ENCODE peak calls at places on chromosomes 4 and X, in ten cellular contexts. R is HFF-Myc; W is CD8-positive, alpha-beta T cell; F is tibial nerve; Y is left lung; O is kidney; M is MM.1S; V is mammary epithelial cell; N is HCT116; H is prostate gland. A is an unnamed sample.

GRCh38 chr4:76665139-76665538 is 230.1 kb downstream of the SHROOM3 start:
- DNase-seq in W (no peak), F (no peak), O (no peak), V (peak), Y (no peak), M (no peak), R (no peak), H (peak), N (peak), A (no peak)

GRCh38 chr4:6641164-6641970 is 882 bp downstream of the MRFAP1 start:
- DNase-seq in F (peak), O (no peak), R (no peak), N (no peak), W (peak), M (peak), H (peak), Y (peak), V (peak), A (no peak)

GRCh38 chr4:111136438-111136837 is 513.6 kb upstream of the PITX2 start:
- DNase-seq in N (peak), M (no peak), O (no peak), F (no peak), H (no peak), R (peak), Y (no peak), W (no peak), V (no peak), A (no peak)

GRCh38 chr4:83267121-83267834 is 17.3 kb downstream of the COQ2 start:
- DNase-seq in O (no peak), W (no peak), V (no peak), Y (no peak), H (no peak), N (no peak), R (no peak), F (peak), M (no peak), A (no peak)

GRCh38 chrX:19728083-19728648 is 159.2 kb downstream of the SH3KBP1 start:
- DNase-seq in N (no peak), O (no peak), W (no peak), Y (no peak), V (peak), H (no peak), F (no peak), R (no peak), M (no peak), A (no peak)

GRCh38 chr4:186666252-186666651 is 57.4 kb downstream of the FAT1 start:
- DNase-seq in W (no peak), H (no peak), F (no peak), Y (no peak), V (no peak), R (no peak), N (no peak), O (no peak), M (no peak), A (no peak)

GRCh38 chr4:71487324-71487677 is 148.5 kb downstream of the SLC4A4 start:
- DNase-seq in W (no peak), V (no peak), N (no peak), M (no peak), O (no peak), H (peak), F (no peak), Y (no peak), R (no peak), A (no peak)

GRCh38 chr4:41391271-41391670 is 134.5 kb downstream of the UCHL1 start:
- DNase-seq in R (no peak), Y (no peak), N (no peak), W (no peak), F (no peak), O (no peak), V (no peak), M (no peak), H (no peak), A (no peak)

GRCh38 chrX:25344191-25344936 is 328.6 kb upstream of the ARX start:
- DNase-seq in N (no peak), O (no peak), M (no peak), W (no peak), F (no peak), H (no peak), R (no peak), V (no peak), Y (no peak), A (no peak)

GRCh38 chr4:27702710-27703431 is 842.2 kb downstream of the STIM2 start:
- DNase-seq in H (no peak), Y (no peak), M (peak), W (no peak), N (peak), V (peak), F (no peak), R (no peak), O (no peak), A (no peak)

GRCh38 chr4:42653606-42654560 is 3.0 kb downstream of the ATP8A1 start:
- DNase-seq in M (no peak), H (peak), F (no peak), V (peak), N (no peak), O (no peak), Y (no peak), R (no peak), W (no peak), A (no peak)

GRCh38 chrX:39336709-39337294 is 535.5 kb downstream of the MID1IP1 start:
- DNase-seq in Y (no peak), V (no peak), H (peak), M (peak), N (no peak), O (no peak), F (peak), R (no peak), W (no peak), A (peak)

GRCh38 chr4:184310171-184310567 is 92.5 kb upstream of the ENPP6 start:
- DNase-seq in F (no peak), H (peak), Y (no peak), R (no peak), V (no peak), O (peak), N (no peak), W (peak), M (no peak), A (peak)

GRCh38 chrX:30027636-30028035 is 187.7 kb upstream of the MAGEB2 start:
- DNase-seq in R (no peak), W (no peak), V (no peak), O (no peak), F (no peak), H (no peak), Y (no peak), M (no peak), N (no peak), A (no peak)

GRCh38 chr4:148030486-148030885 is 298.6 kb downstream of the ARHGAP10 start:
- DNase-seq in N (no peak), H (no peak), O (no peak), M (no peak), V (no peak), Y (no peak), W (no peak), R (no peak), F (no peak), A (no peak)

GRCh38 chr4:8350841-8351461 is 81.4 kb downstream of the HTRA3 start:
- DNase-seq in N (no peak), O (peak), F (no peak), H (no peak), R (no peak), W (no peak), V (no peak), M (no peak), Y (peak), A (no peak)

GRCh38 chr4:76623217-76624060 is 188.4 kb downstream of the SHROOM3 start:
- DNase-seq in Y (no peak), W (no peak), N (no peak), V (no peak), F (no peak), R (no peak), H (peak), O (no peak), M (no peak), A (no peak)

GRCh38 chr4:78207951-78208350 is 150.8 kb downstream of the FRAS1 start:
- DNase-seq in Y (no peak), R (no peak), W (no peak), V (no peak), F (no peak), O (no peak), M (no peak), N (no peak), H (no peak), A (no peak)

GRCh38 chrX:1749499-1749898 is 134.6 kb downstream of the ASMT start:
- DNase-seq in W (no peak), R (no peak), N (no peak), H (no peak), F (no peak), M (no peak), V (no peak), Y (no peak), O (no peak), A (no peak)

GRCh38 chr4:56958111-56958517 is 19.3 kb downstream of the NOA1 start:
- DNase-seq in M (no peak), V (peak), W (no peak), O (peak), H (peak), R (no peak), Y (no peak), N (no peak), F (peak), A (no peak)

GRCh38 chr4:53273726-53274125 is 92.1 kb downstream of the SCFD2 start:
- DNase-seq in N (no peak), M (no peak), H (no peak), V (peak), Y (no peak), R (no peak), F (no peak), O (no peak), W (no peak), A (no peak)

GRCh38 chr4:99863804-99864203 is 30.4 kb downstream of the LAMTOR3 start:
- DNase-seq in O (no peak), R (peak), M (no peak), Y (no peak), F (no peak), H (no peak), N (no peak), W (no peak), V (peak), A (no peak)

GRCh38 chrX:41351923-41352322 is 18.0 kb downstream of the DDX3X start:
- DNase-seq in F (no peak), V (no peak), R (no peak), M (no peak), H (no peak), N (no peak), W (no peak), O (no peak), Y (no peak), A (no peak)

GRCh38 chr4:53039741-53040458 is 177.8 kb downstream of the RASL11B start:
- DNase-seq in R (no peak), O (no peak), H (no peak), V (no peak), F (no peak), N (no peak), M (no peak), Y (no peak), W (no peak), A (no peak)

GRCh38 chr4:30832652-30833051 is 112.5 kb downstream of the PCDH7 start:
- DNase-seq in R (no peak), O (no peak), W (no peak), F (no peak), M (no peak), Y (no peak), V (no peak), N (no peak), H (no peak), A (no peak)

GRCh38 chr4:138204507-138204906 is 37.6 kb downstream of the SLC7A11 start:
- DNase-seq in V (no peak), F (no peak), Y (no peak), H (no peak), N (no peak), W (no peak), R (no peak), M (no peak), O (no peak), A (no peak)

GRCh38 chr4:56259595-56259994 is 127.7 kb downstream of the AASDH start:
- DNase-seq in F (no peak), N (no peak), V (no peak), O (no peak), Y (no peak), M (no peak), H (no peak), R (no peak), W (no peak), A (no peak)

DNA sequence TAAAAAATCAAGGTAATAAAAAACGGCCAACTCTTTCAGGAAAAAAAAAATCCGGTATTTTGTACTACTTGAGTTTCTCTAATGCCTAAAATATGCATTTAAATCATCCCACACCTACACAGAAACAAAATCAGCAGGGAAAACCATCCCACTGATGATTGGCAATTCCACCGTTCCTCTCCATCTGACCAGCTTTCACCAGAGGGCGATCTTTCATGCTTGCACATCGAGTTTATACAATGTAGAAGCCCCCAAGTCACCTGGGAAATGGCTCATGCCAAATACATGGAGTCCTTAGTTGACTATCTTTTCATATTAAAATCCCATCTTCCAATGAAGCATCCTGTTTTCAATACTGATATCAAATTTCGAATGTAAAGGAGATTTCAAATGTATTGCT is 69.2 kb downstream of the PTCHD1 start:
- DNase-seq in M (no peak), Y (no peak), R (no peak), W (no peak), O (no peak), N (peak), H (no peak), F (no peak), V (no peak), A (no peak)
- TF ChIP-seq CTCF in M (no peak), Y (no peak), R (peak), W (no peak), O (no peak), N (peak), H (no peak), F (no peak), V (peak), A (peak)

DNA sequence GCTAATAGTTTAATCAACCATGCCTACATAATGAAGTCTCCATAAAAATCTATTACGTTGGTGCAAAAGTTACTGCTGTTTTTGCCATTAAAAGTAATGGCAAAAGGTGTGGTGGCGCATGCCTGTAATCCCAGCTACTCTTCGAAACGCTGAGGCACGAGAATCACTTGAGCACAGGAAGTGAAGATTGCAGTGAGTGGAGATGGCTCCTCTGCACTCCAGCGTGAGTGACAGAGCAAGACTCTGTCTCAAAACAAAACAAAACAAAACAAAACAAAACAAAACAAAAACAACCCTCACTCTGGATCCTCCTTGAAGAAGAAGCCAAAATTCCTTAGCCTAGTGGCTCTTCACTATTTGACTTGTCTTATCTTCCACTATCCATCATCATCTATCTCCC is 78.0 kb downstream of the MSN start:
- DNase-seq in Y (no peak), V (no peak), R (no peak), N (no peak), M (no peak), O (no peak), F (no peak), W (no peak), H (no peak), A (no peak)
- H3K4me3 ChIP-seq in Y (no peak), V (no peak), R (no peak), N (no peak), M (no peak), O (no peak), F (no peak), W (no peak), H (no peak), A (no peak)

GRCh38 chr4:119628281-119629141 is at the start of gene PDE5A:
- DNase-seq in W (peak), M (peak), O (peak), Y (peak), F (peak), N (peak), H (peak), V (peak), R (no peak), A (no peak)

GRCh38 chr4:119626943-119627266 is 1.7 kb downstream of the PDE5A start:
- DNase-seq in V (no peak), Y (no peak), O (no peak), R (no peak), F (no peak), H (no peak), M (no peak), N (no peak), W (no peak), A (no peak)

GRCh38 chr4:119629142-119629471 is 503 bp upstream of the PDE5A start:
- DNase-seq in O (no peak), F (no peak), V (no peak), N (no peak), Y (no peak), M (no peak), W (no peak), H (no peak), R (no peak), A (no peak)

GRCh38 chr4:119626420-119626819 is 2.2 kb downstream of the PDE5A start:
- DNase-seq in M (no peak), V (no peak), R (no peak), N (no peak), W (no peak), H (no peak), Y (no peak), F (peak), O (no peak), A (no peak)

GRCh38 chr4:119627267-119628190 is 1.1 kb downstream of the PDE5A start:
- DNase-seq in N (peak), F (peak), R (no peak), H (peak), Y (peak), V (peak), W (peak), O (peak), M (peak), A (no peak)
- TF ChIP-seq CTCF in N (peak), F (peak), R (no peak), H (peak), Y (peak), V (peak), W (peak), O (peak), M (peak), A (peak)

GRCh38 chr4:37908488-37909343 is 17.8 kb downstream of the TBC1D1 start:
- DNase-seq in Y (no peak), H (no peak), V (peak), N (no peak), R (no peak), M (no peak), F (no peak), O (no peak), W (no peak), A (no peak)
- H3K4me3 ChIP-seq in Y (no peak), H (no peak), V (no peak), N (no peak), R (no peak), M (no peak), F (no peak), O (peak), W (no peak), A (no peak)

DNA sequence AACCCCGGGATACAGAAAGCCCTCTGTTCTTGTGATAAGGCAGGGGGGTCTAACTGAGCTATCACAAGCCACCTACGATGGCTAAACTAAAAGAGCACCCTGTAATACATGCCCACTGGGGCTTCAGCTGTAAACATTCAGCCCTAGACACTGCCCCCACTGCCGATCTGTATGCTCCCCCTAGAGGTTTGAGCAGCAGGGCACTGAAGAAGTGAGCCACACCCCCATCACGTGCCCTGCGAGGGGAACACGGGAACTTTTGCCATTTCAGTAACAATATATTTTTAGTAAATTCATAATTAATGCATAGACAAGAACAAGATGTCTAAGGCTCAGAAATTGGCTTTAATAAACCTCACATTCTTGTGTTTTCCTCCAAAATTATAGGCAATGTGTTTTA is 235.2 kb upstream of the SFRP2 start:
- DNase-seq in M (no peak), H (no peak), N (no peak), F (no peak), Y (no peak), V (no peak), O (no peak), W (no peak), R (no peak), A (no peak)
- TF ChIP-seq CTCF in M (no peak), H (no peak), N (peak), F (no peak), Y (no peak), V (no peak), O (no peak), W (no peak), R (peak), A (no peak)

GRCh38 chrX:71912156-71912555 is 1.5 kb downstream of the NHSL2 start:
- DNase-seq in O (no peak), Y (no peak), F (no peak), R (no peak), W (no peak), H (no peak), M (no peak), V (no peak), N (no peak), A (no peak)

GRCh38 chrX:71911731-71912050 is 1.0 kb downstream of the NHSL2 start:
- DNase-seq in Y (no peak), F (no peak), N (no peak), V (no peak), O (no peak), M (no peak), W (no peak), R (no peak), H (no peak), A (no peak)

GRCh38 chrX:71911023-71911730 is 532 bp downstream of the NHSL2 start:
- DNase-seq in R (no peak), H (no peak), W (no peak), Y (peak), N (no peak), M (peak), V (no peak), F (no peak), O (peak), A (no peak)

GRCh38 chrX:71909956-71910355 is 689 bp upstream of the NHSL2 start:
- DNase-seq in R (no peak), O (peak), W (no peak), N (no peak), V (no peak), F (peak), M (no peak), H (no peak), Y (no peak), A (no peak)

DNA sequence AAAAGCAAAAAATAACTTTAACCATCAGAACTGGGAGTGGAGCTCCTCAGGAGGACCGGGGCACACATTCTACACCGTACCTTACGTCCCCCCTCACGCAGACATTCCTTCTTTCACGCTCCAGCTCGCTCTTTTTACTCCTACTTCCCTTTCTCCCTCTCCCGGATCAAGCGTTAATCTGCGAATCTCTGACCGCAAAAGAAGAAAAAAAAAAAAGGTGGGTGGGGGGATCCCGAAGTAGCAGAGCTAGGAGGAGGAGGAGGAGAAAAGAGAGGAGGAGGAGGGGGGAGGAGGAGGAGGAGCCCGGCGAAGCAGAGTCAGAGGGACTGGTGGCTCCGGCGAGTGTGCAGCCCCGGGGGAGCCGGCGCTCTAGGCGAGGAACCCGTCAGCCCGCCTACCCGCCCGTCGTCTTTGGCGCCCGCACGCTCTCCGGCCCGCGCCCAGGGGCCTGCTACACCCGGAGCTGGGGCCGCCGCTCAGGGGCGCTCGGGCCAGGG is at the start of gene NHSL2:
- DNase-seq in H (no peak), F (no peak), V (no peak), O (no peak), W (no peak), M (peak), N (no peak), Y (no peak), R (no peak), A (no peak)
- H3K4me3 ChIP-seq in H (peak), F (peak), V (no peak), O (no peak), W (peak), M (peak), N (no peak), Y (peak), R (peak), A (no peak)

DNA sequence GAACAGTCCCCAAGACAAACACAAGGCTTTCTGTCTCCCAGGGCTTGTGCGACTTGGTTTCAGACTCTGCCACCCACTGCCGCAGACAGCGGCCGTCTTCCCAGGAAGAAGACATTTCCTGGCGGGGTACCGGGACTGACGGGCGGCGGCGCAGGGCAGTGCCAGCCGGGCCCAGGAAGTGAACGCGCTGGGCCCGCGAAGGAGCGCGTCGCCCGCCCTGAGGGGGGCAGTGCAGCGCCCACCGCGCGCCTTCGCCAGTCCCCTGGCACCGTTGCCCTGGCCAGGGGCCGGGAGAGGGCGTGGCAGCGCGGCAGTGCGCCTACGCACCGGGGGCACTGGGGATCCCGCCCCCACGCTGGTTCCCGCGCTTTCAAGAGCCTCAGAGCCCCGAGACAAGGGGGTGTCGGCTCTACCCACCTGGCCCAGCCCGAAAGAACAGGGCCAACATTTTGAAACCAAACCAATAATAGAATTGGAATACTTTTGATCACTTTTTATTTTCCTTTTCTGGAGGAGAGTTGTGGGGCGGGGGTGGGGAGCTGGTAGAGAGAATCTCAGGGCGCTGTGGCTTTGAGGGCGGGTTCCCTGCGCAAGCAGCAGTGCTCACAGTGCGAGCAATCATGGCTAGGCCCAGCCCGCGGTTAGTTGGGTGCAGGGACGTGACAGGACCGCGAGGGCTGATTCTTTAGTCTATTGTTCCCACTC is 23.6 kb upstream of the APLN start:
- DNase-seq in H (no peak), N (no peak), F (no peak), O (peak), M (peak), W (peak), V (no peak), R (no peak), Y (peak), A (no peak)
- TF ChIP-seq CTCF in H (peak), N (no peak), F (peak), O (no peak), M (peak), W (peak), V (no peak), R (no peak), Y (no peak), A (peak)

A was measured in GM12864.